ENCODE peak calls at places on chromosomes 3 and 15, in nine cellular contexts. I, E, W, J, G, M, V, P and L are unnamed samples.

GRCh38 chr3:179265875-179266274 is 15.0 kb upstream of the KCNMB3 start:
- DNase-seq in I (no peak), E (no peak), W (no peak), J (no peak), G (no peak), M (no peak), V (no peak), P (no peak), L (no peak)

GRCh38 chr3:107068980-107069379 is 308.3 kb upstream of the CCDC54 start:
- DNase-seq in I (no peak), E (no peak), W (no peak), J (no peak), G (no peak), M (no peak), V (no peak), P (no peak), L (no peak)

GRCh38 chr3:71304684-71305083 is 278.8 kb downstream of the FOXP1 start:
- DNase-seq in I (no peak), E (no peak), W (no peak), J (no peak), G (peak; percentile 22), M (no peak), V (no peak), P (peak; percentile 73), L (no peak)

GRCh38 chr3:183437696-183438564 is 9.5 kb upstream of the MCF2L2 start:
- DNase-seq in I (no peak), E (no peak), W (no peak), J (no peak), G (no peak), M (no peak), V (no peak), P (no peak), L (no peak)

GRCh38 chr3:106198828-106199194 is 330.0 kb upstream of the CBLB start:
- DNase-seq in I (no peak), E (no peak), W (no peak), J (no peak), G (no peak), M (no peak), V (no peak), P (no peak), L (no peak)

GRCh38 chr3:108311797-108312196 is 15.4 kb downstream of the HHLA2 start:
- DNase-seq in I (no peak), E (no peak), W (no peak), J (no peak), G (no peak), M (no peak), V (peak; percentile 8), P (no peak), L (no peak)

GRCh38 chr15:41263891-41264351 is 32.9 kb downstream of the CHP1 start:
- DNase-seq in I (no peak), E (no peak), W (peak; percentile 82), J (no peak), G (no peak), M (no peak), V (peak; percentile 70), P (no peak), L (no peak)

GRCh38 chr3:41364736-41365135 is 165.4 kb downstream of the CTNNB1 start:
- DNase-seq in I (no peak), E (no peak), W (no peak), J (no peak), G (no peak), M (no peak), V (no peak), P (no peak), L (no peak)

GRCh38 chr15:95911570-95912279 is 418.8 kb upstream of the NR2F2 start:
- DNase-seq in I (no peak), E (no peak), W (peak; percentile 69), J (no peak), G (no peak), M (no peak), V (peak; percentile 13), P (no peak), L (no peak)

GRCh38 chr3:177134166-177134565 is 63.1 kb downstream of the TBL1XR1 start:
- DNase-seq in I (no peak), E (no peak), W (no peak), J (no peak), G (no peak), M (no peak), V (no peak), P (no peak), L (no peak)

GRCh38 chr3:116148881-116149530 is 296.3 kb downstream of the LSAMP start:
- DNase-seq in I (no peak), E (no peak), W (no peak), J (no peak), G (no peak), M (no peak), V (peak; percentile 11), P (no peak), L (no peak)

GRCh38 chr15:70466305-70466704 is 297.1 kb downstream of the UACA start:
- DNase-seq in I (no peak), E (no peak), W (no peak), J (no peak), G (no peak), M (no peak), V (no peak), P (no peak), L (no peak)

GRCh38 chr3:98329392-98330124 is 24.1 kb upstream of the OR5K4 start:
- DNase-seq in I (no peak), E (no peak), W (peak; percentile 84), J (peak; percentile 54), G (peak; percentile 29), M (peak; percentile 14), V (peak; percentile 78), P (no peak), L (peak; percentile 67)

DNA sequence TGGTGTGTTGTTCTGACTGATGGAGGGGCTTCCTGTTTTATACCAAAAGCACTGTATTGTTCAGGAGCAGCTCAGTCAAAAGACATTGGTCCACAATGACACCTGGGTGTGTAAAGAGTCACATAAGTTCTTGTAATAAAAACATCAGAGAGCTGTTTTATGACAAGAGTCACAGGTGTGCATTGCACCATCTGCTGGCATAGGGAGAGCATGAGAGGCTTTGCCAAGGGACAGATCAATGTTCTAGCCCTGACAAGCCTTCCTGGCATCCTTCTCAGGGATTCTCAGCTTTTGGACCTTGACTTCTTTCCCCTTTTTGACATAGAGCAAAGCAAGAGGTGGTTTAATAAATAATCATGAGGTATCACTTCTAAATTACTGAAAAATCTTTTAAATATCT is 20.5 kb downstream of the ARPP21 start:
- DNase-seq in I (no peak), E (no peak), W (peak; percentile 51), J (no peak), G (no peak), M (no peak), V (peak; percentile 20), P (no peak), L (no peak)
- H3K27ac ChIP-seq in I (no peak overlapping the region), E (no peak overlapping the region), W (no peak overlapping the region), J (no peak overlapping the region), G (no peak overlapping the region), M (no peak overlapping the region), V (no peak overlapping the region), P (no peak overlapping the region), L (no peak overlapping the region)

GRCh38 chr3:12042638-12043037 is 38.5 kb downstream of the SYN2 start:
- DNase-seq in I (no peak), E (no peak), W (no peak), J (no peak), G (no peak), M (no peak), V (no peak), P (no peak), L (no peak)
- H3K4me3 ChIP-seq in I (no peak overlapping the region), E (no peak overlapping the region), W (no peak overlapping the region), J (no peak overlapping the region), G (no peak overlapping the region), M (no peak overlapping the region), V (no peak overlapping the region), P (no peak overlapping the region), L (no peak overlapping the region)

GRCh38 chr3:120561251-120562045 is 34.7 kb upstream of the NDUFB4 start:
- DNase-seq in I (peak; percentile 74), E (peak; percentile 66), W (peak; percentile 89), J (peak; percentile 89), G (peak; percentile 67), M (peak; percentile 62), V (peak; percentile 80), P (peak; percentile 87), L (peak; percentile 76)

GRCh38 chr3:120559228-120560061 is 36.7 kb upstream of the NDUFB4 start:
- DNase-seq in I (peak; percentile 53), E (peak; percentile 48), W (peak; percentile 77), J (no peak), G (peak; percentile 66), M (no peak), V (peak; percentile 81), P (peak; percentile 73), L (no peak)

GRCh38 chr3:120557115-120557514 is 39.0 kb upstream of the NDUFB4 start:
- DNase-seq in I (no peak), E (no peak), W (no peak), J (no peak), G (no peak), M (no peak), V (no peak), P (no peak), L (no peak)

GRCh38 chr3:120560304-120561250 is 35.6 kb upstream of the NDUFB4 start:
- DNase-seq in I (no peak), E (no peak), W (peak; percentile 59), J (no peak), G (no peak), M (no peak), V (peak; percentile 54), P (no peak), L (no peak)

GRCh38 chr3:120558784-120559227 is 37.3 kb upstream of the NDUFB4 start:
- DNase-seq in I (peak; percentile 93), E (peak; percentile 93), W (peak; percentile 94), J (peak; percentile 93), G (peak; percentile 88), M (peak; percentile 82), V (peak; percentile 95), P (peak; percentile 93), L (peak; percentile 83)
- H3K27ac ChIP-seq in I (peak overlapping the region; percentile 84), E (peak overlapping the region; percentile 83), W (peak overlapping the region; percentile 89), J (peak overlapping the region; percentile 80), G (peak overlapping the region; percentile 95), M (peak overlapping the region; percentile 25), V (peak overlapping the region; percentile 79), P (peak overlapping the region; percentile 67), L (no peak overlapping the region)

GRCh38 chr3:186024210-186024609 is 84.7 kb downstream of the ETV5 start:
- DNase-seq in I (peak; percentile 78), E (no peak), W (no peak), J (no peak), G (peak; percentile 27), M (no peak), V (no peak), P (no peak), L (no peak)
- H3K4me3 ChIP-seq in I (no peak overlapping the region), E (no peak overlapping the region), W (no peak overlapping the region), J (no peak overlapping the region), G (no peak overlapping the region), M (no peak overlapping the region), V (no peak overlapping the region), P (peak overlapping the region; percentile 34), L (no peak overlapping the region)

GRCh38 chr15:73986776-73987056 is 5.4 kb downstream of the STOML1 start:
- DNase-seq in I (no peak), E (no peak), W (no peak), J (no peak), G (no peak), M (no peak), V (no peak), P (no peak), L (no peak)
- H3K27ac ChIP-seq in I (no peak overlapping the region), E (peak overlapping the region; percentile 87), W (peak overlapping the region; percentile 53), J (no peak overlapping the region), G (peak overlapping the region; percentile 78), M (no peak overlapping the region), V (no peak overlapping the region), P (peak overlapping the region; percentile 97), L (no peak overlapping the region)

GRCh38 chr3:16504692-16505091 is 8.8 kb downstream of the RFTN1 start:
- DNase-seq in I (no peak), E (no peak), W (no peak), J (no peak), G (no peak), M (no peak), V (no peak), P (no peak), L (no peak)
- H3K4me3 ChIP-seq in I (no peak overlapping the region), E (no peak overlapping the region), W (no peak overlapping the region), J (no peak overlapping the region), G (no peak overlapping the region), M (no peak overlapping the region), V (no peak overlapping the region), P (no peak overlapping the region), L (no peak overlapping the region)